ENCODE peak calls at places on chromosome 6, in eight cellular contexts. X, I, S, Y, C, N, Q and G are unnamed samples.

GRCh38 chr6:97009781-97010492 is 85.4 kb downstream of the KLHL32 start:
- DNase-seq in N (no peak), Y (no peak), C (no peak), I (no peak), X (no peak), Q (no peak), S (no peak), G (no peak)

GRCh38 chr6:158033077-158033750 is 51.6 kb downstream of the SYNJ2 start:
- DNase-seq in X (no peak), Q (no peak), I (no peak), C (no peak), S (no peak), N (no peak), Y (no peak), G (no peak)

GRCh38 chr6:11785953-11786579 is 7.5 kb upstream of the ADTRP start:
- DNase-seq in S (peak; percentile 77), C (no peak), I (peak; percentile 47), X (no peak), Y (no peak), Q (peak; percentile 8), N (no peak), G (no peak)

GRCh38 chr6:108737594-108738546 is 110.4 kb upstream of the ARMC2 start:
- DNase-seq in I (no peak), S (no peak), C (no peak), N (no peak), Y (no peak), X (peak; percentile 86), Q (no peak), G (no peak)

GRCh38 chr6:41577865-41578713 is 31.9 kb downstream of the FOXP4 start:
- DNase-seq in Q (no peak), N (peak; percentile 72), X (no peak), C (peak; percentile 99), I (no peak), Y (peak; percentile 73), S (peak; percentile 37), G (peak; percentile 89)

GRCh38 chr6:82521369-82521768 is 157.8 kb downstream of the TPBG start:
- DNase-seq in C (no peak), I (no peak), Y (no peak), Q (no peak), S (no peak), N (no peak), X (no peak), G (no peak)

GRCh38 chr6:160457843-160458242 is 109.7 kb downstream of the SLC22A3 start:
- DNase-seq in S (no peak), Y (no peak), Q (no peak), N (no peak), X (no peak), I (no peak), C (no peak), G (no peak)

GRCh38 chr6:132009175-132009574 is 58.0 kb upstream of the CCN2 start:
- DNase-seq in C (no peak), Q (no peak), I (no peak), Y (no peak), N (no peak), X (no peak), S (no peak), G (no peak)

GRCh38 chr6:21587182-21587924 is 6.2 kb upstream of the SOX4 start:
- DNase-seq in I (peak; percentile 35), Q (peak; percentile 2), S (peak; percentile 70), N (peak; percentile 82), C (peak; percentile 21), Y (peak; percentile 68), X (no peak), G (no peak)

GRCh38 chr6:36742146-36742545 is 44.5 kb downstream of the RAB44 start:
- DNase-seq in N (peak; percentile 50), X (no peak), Q (no peak), I (no peak), Y (no peak), C (no peak), S (no peak), G (no peak)

GRCh38 chr6:37303891-37304503 is 46.1 kb upstream of the TMEM217 start:
- DNase-seq in X (no peak), S (no peak), N (peak; percentile 46), Q (no peak), I (no peak), Y (peak; percentile 75), C (peak; percentile 36), G (no peak)

GRCh38 chr6:52551483-52552277 is 25.2 kb downstream of the TRAM2 start:
- DNase-seq in S (peak; percentile 66), Q (no peak), Y (no peak), C (peak; percentile 77), X (no peak), N (peak; percentile 59), I (no peak), G (peak; percentile 56)

GRCh38 chr6:113858067-113858604 is 991 bp downstream of the MARCKS start:
- DNase-seq in X (no peak), C (no peak), S (peak; percentile 56), N (peak; percentile 68), I (no peak), Y (no peak), Q (no peak), G (peak; percentile 51)

GRCh38 chr6:146361367-146361924 is 182.2 kb upstream of the RAB32 start:
- DNase-seq in Y (no peak), S (no peak), Q (no peak), C (no peak), I (no peak), N (no peak), X (no peak), G (no peak)

GRCh38 chr6:96716221-96716620 is 121.1 kb downstream of the GPR63 start:
- DNase-seq in X (no peak), I (no peak), N (peak; percentile 13), C (no peak), Y (no peak), Q (no peak), S (no peak), G (no peak)

GRCh38 chr6:6725834-6726194 is 137.3 kb downstream of the LY86 start:
- DNase-seq in Y (no peak), Q (no peak), I (no peak), S (no peak), C (no peak), N (no peak), X (no peak), G (no peak)

GRCh38 chr6:11094411-11094851 is 797 bp downstream of the SMIM13 start:
- DNase-seq in C (peak; percentile 50), Q (peak; percentile 20), I (no peak), X (no peak), N (peak; percentile 75), S (peak; percentile 66), Y (peak; percentile 76), G (peak; percentile 39)

GRCh38 chr6:167532410-167533294 is 207.8 kb downstream of the TTLL2 start:
- DNase-seq in N (peak; percentile 78), S (no peak), C (no peak), Q (no peak), I (no peak), Y (no peak), X (no peak), G (no peak)

GRCh38 chr6:155155787-155156447 is 107.9 kb upstream of the CLDN20 start:
- DNase-seq in C (peak; percentile 56), N (no peak), Q (no peak), Y (no peak), I (no peak), X (no peak), S (no peak), G (no peak)

GRCh38 chr6:134195164-134195906 is 122.6 kb downstream of the SGK1 start:
- DNase-seq in Y (no peak), N (no peak), X (no peak), S (no peak), C (peak; percentile 84), I (no peak), Q (no peak), G (no peak)

GRCh38 chr6:45509426-45509825 is 131.7 kb upstream of the SUPT3H start:
- DNase-seq in X (no peak), N (no peak), Y (no peak), S (no peak), Q (no peak), I (no peak), C (no peak), G (no peak)
- H3K36me3 ChIP-seq in X (peaks cover 8% of the 10 kb centered on the region), N (no peaks in the 10 kb centered on the region), Y (no peaks in the 10 kb centered on the region), S (no peaks in the 10 kb centered on the region), Q (peaks cover 19% of the 10 kb centered on the region), I (no peaks in the 10 kb centered on the region), C (no peaks in the 10 kb centered on the region), G (peaks cover 80% of the 10 kb centered on the region)

GRCh38 chr6:14743126-14743464 is 502.8 kb upstream of the JARID2 start:
- DNase-seq in X (peak; percentile 92), I (no peak), Q (no peak), N (no peak), C (no peak), Y (no peak), S (no peak), G (no peak)
- H3K36me3 ChIP-seq in X (no peaks in the 10 kb centered on the region), I (no peaks in the 10 kb centered on the region), Q (no peaks in the 10 kb centered on the region), N (no peaks in the 10 kb centered on the region), C (no peaks in the 10 kb centered on the region), Y (no peaks in the 10 kb centered on the region), S (no peaks in the 10 kb centered on the region), G (no peaks in the 10 kb centered on the region)

DNA sequence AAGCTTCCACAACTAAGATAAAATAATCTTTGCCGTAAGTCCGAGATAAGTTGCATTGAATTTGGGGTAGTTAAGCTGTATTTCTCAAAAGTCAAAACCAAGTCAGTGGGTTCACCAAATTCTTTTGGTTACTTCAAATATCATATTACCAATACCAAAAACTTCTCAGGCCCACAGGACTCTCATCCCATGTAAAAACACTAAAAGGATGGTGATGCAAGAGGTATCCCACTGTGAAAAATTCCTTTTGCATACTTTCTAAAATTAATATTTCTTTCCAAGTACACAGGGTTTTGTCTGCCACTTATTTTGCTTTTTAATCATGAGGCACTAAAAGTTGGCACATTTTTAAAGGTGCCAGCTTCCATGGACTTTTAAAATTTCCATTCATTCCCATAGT is 151.3 kb downstream of the GJA10 start:
- DNase-seq in N (no peak), C (no peak), Q (no peak), X (no peak), I (no peak), S (no peak), Y (no peak), G (no peak)
- H3K36me3 ChIP-seq in N (no peaks in the 10 kb centered on the region), C (no peaks in the 10 kb centered on the region), Q (no peaks in the 10 kb centered on the region), X (no peaks in the 10 kb centered on the region), I (no peaks in the 10 kb centered on the region), S (no peaks in the 10 kb centered on the region), Y (no peaks in the 10 kb centered on the region), G (no peaks in the 10 kb centered on the region)

DNA sequence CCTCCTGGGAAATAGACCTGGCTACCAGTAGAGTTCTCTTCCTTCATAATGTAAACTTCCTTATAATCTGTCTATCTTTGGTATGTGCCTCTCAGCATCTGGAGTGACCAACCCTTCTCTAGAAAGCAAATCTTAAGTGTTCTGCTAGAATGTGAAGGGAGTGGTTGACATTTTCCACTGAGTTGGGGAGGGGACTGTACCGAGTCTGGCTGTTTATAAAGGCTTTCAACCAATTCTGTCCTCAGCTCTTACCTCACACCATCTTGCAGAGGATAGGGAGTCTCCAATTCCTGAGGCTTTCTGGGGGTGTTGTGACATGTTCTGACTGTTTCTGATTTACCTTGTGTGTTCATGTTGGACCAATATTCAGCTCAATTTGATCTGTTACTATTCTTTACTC is 39.6 kb downstream of the FAM217A start:
- DNase-seq in X (no peak), N (no peak), Y (no peak), Q (no peak), I (no peak), C (no peak), S (no peak), G (no peak)
- H3K36me3 ChIP-seq in X (peaks cover 14% of the 10 kb centered on the region), N (peaks cover 38% of the 10 kb centered on the region), Y (peaks cover 65% of the 10 kb centered on the region), Q (peaks cover 84% of the 10 kb centered on the region), I (peaks cover 26% of the 10 kb centered on the region), C (peaks cover 85% of the 10 kb centered on the region), S (peaks cover 34% of the 10 kb centered on the region), G (peaks cover 23% of the 10 kb centered on the region)